ENCODE peak calls at places on chromosomes 6 and 20, in seven cellular contexts. D is RWPE2; K is cardiac fibroblast; X is CD8-positive, alpha-beta T cell; W is left ventricle myocardium inferior; G is kidney; L is lung. M is an unnamed sample.

GRCh38 chr6:126035764-126036163 is 49.4 kb downstream of the TRMT11 start:
- DNase-seq in D (no peak), K (no peak), X (no peak), W (no peak), G (no peak), L (no peak), M (no peak)

GRCh38 chr6:71134929-71135642 is 153.5 kb upstream of the OGFRL1 start:
- DNase-seq in D (no peak), K (no peak), X (no peak), W (no peak), G (no peak), L (no peak), M (no peak)

GRCh38 chr20:8454137-8454712 is 322.2 kb downstream of the PLCB1 start:
- DNase-seq in D (no peak), K (peak; percentile 98), X (no peak), W (no peak), G (no peak), L (no peak), M (no peak)

GRCh38 chr6:144762450-144762849 is 477.3 kb downstream of the UTRN start:
- DNase-seq in D (no peak), K (no peak), X (no peak), W (no peak), G (no peak), L (no peak), M (no peak)

GRCh38 chr20:44747166-44748004 is 1.7 kb downstream of the KCNK15 start:
- DNase-seq in D (peak; percentile 97), K (peak; percentile 82), X (peak; percentile 33), W (peak; percentile 67), G (peak; percentile 91), L (peak; percentile 90), M (peak; percentile 91)

GRCh38 chr6:110652520-110652919 is 162.7 kb downstream of the CDK19 start:
- DNase-seq in D (no peak), K (peak; percentile 22), X (no peak), W (no peak), G (no peak), L (no peak), M (no peak)

GRCh38 chr6:26122793-26123674 is 35.8 kb downstream of the HFE start:
- DNase-seq in D (peak; percentile 97), K (peak; percentile 99), X (peak; percentile 83), W (peak; percentile 92), G (peak; percentile 96), L (peak; percentile 97), M (peak; percentile 91)

GRCh38 chr6:109292420-109292819 is 89.8 kb downstream of the CD164 start:
- DNase-seq in D (no peak), K (no peak), X (no peak), W (no peak), G (no peak), L (no peak), M (no peak)

GRCh38 chr6:44161997-44162338 is 3.3 kb downstream of the CAPN11 start:
- DNase-seq in D (no peak), K (peak; percentile 77), X (no peak), W (no peak), G (no peak), L (no peak), M (no peak)

GRCh38 chr6:56852249-56852606 is 102.7 kb upstream of the BEND6 start:
- DNase-seq in D (no peak), K (no peak), X (no peak), W (no peak), G (no peak), L (no peak), M (no peak)

GRCh38 chr6:159254186-159254585 is 85.0 kb downstream of the FNDC1 start:
- DNase-seq in D (no peak), K (no peak), X (no peak), W (no peak), G (no peak), L (no peak), M (no peak)

GRCh38 chr20:31560900-31561598 is 44.0 kb upstream of the ID1 start:
- DNase-seq in D (peak; percentile 96), K (peak; percentile 98), X (no peak), W (no peak), G (no peak), L (no peak), M (no peak)

GRCh38 chr6:145809785-145810184 is 4.8 kb downstream of the FBXO30 start:
- DNase-seq in D (no peak), K (peak; percentile 62), X (no peak), W (no peak), G (no peak), L (no peak), M (no peak)

GRCh38 chr6:162058281-162058875 is 669.2 kb downstream of the PRKN start:
- DNase-seq in D (no peak), K (no peak), X (no peak), W (peak; percentile 49), G (peak; percentile 69), L (no peak), M (no peak)

GRCh38 chr6:125747589-125748533 is 1.6 kb upstream of the HEY2 start:
- DNase-seq in D (no peak), K (peak; percentile 25), X (peak; percentile 3), W (peak; percentile 51), G (peak; percentile 82), L (no peak), M (peak; percentile 87)

GRCh38 chr6:124441430-124441829 is 520.8 kb upstream of the RNF217 start:
- DNase-seq in D (no peak), K (no peak), X (no peak), W (no peak), G (no peak), L (no peak), M (no peak)

GRCh38 chr6:52574709-52575489 is 2.0 kb downstream of the TRAM2 start:
- DNase-seq in D (no peak), K (peak; percentile 63), X (peak; percentile 47), W (no peak), G (peak; percentile 80), L (peak; percentile 57), M (no peak)

GRCh38 chr20:43789593-43789992 is 62.8 kb upstream of the GTSF1L start:
- DNase-seq in D (no peak), K (peak; percentile 47), X (no peak), W (no peak), G (no peak), L (no peak), M (no peak)

GRCh38 chr20:53168491-53168890 is 196.3 kb downstream of the TSHZ2 start:
- DNase-seq in D (no peak), K (no peak), X (no peak), W (no peak), G (no peak), L (no peak), M (no peak)

DNA sequence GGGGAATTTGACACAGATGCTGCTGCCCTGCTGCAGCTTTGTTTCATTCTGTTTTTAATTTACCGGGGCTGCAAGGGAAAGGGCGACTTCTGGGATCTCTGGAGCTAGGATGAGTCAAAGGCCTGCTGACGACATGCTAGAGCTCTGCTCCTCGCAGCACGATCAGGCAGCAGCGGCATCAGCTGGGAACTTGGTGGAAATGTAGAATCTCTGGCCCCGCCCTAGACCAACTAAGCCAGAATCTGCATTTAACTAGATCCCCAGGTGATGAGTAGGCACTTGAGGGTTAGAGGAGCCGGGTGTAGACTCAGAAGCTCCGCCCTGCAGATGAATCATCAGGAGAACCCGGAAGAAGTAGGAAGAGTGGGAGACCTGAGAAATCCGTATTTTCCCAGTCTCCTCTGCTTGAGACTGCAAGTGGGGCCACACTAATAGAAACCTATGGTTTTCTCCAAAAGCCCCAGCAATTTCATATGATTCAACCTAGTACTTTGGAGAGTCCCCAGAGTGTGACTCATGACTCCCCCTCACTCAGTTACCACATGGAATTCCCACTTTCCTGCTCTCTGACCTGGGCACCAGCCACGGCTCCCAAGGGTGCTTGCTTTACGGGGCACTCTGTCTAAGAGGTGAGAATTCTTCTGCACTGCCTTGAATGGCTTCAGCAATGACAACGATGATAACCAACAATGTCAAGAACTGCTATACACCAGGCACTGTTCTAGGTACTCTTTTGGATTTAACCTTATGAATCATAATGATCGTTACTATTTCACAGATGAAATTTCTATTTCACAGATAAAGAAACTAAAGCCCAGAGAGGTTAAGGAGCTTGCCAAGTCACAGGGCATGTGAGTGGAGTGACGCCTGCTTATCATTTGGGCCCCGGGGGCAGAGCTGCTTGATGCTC is 18.1 kb downstream of the TUBB2B start:
- DNase-seq in D (peak; percentile 95), K (peak; percentile 98), X (no peak), W (peak; percentile 22), G (peak; percentile 72), L (peak; percentile 72), M (peak; percentile 86)
- TF ChIP-seq CTCF in D (peak; percentile 55), K (peak; percentile 22), X (no peak), W (no peak), G (no peak), L (no peak), M (peak; percentile 41)

GRCh38 chr6:15274696-15275387 is 29.0 kb downstream of the JARID2 start:
- DNase-seq in D (no peak), K (peak; percentile 42), X (no peak), W (no peak), G (no peak), L (no peak), M (no peak)
- TF ChIP-seq CTCF in D (no peak), K (peak; percentile 16), X (no peak), W (peak; percentile 41), G (no peak), L (no peak), M (peak; percentile 36)

DNA sequence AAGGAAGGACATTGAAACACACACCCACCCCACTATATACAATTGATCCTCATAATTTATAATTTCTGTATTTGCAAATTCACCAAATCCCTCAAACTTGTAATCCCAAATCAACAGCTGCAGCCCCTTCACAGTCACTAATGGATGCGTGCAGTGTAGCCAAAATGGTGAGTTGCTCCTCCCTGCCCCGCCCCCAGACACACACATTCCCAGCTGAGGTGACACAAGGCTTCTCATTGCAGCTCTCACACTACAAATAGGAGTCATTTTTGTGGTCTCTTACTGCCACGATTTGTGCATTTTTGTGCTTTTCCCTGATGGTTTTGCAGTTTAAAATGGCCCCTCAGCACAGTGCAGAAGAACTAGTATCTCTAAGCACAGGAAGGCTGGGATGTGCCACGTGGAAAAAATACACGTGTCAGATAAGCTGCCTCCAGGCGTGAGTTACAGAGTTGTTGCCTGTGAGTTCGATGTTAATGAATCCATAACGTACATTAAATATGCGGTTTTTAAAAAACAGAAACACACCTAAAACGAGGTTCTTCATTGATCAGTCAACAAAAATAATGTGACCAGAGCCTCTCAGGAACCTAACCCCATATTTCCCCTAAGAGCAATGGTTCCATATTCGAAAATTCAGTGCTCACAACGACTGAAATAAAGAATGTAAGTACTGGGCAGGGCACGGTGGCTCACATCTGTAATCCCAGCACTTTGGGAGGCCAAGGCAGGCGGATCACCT is 8.2 kb downstream of the ATP9A start:
- DNase-seq in D (no peak), K (no peak), X (no peak), W (no peak), G (no peak), L (no peak), M (no peak)
- TF ChIP-seq CTCF in D (no peak), K (no peak), X (no peak), W (no peak), G (no peak), L (no peak), M (no peak)

DNA sequence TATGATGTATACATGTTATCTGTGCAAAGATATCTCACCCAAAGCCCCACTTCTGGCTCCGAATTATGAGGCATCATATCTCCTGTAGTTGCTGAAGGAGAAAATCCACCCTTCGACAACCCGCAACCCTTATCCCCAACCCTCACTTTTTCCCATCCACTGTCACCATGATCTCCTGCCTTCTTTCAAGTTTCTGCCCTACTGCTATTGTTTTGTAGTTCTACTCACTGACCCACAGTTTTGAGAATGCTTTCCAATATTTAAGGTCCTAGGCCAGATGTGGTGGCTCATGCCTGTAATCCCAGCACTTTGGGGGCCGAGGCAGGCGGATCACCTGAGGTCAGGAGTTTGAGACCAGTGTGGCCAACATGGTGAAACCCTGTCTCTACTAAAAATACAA is 22.2 kb downstream of the ADGRF1 start:
- DNase-seq in D (no peak), K (no peak), X (no peak), W (no peak), G (no peak), L (no peak), M (peak; percentile 17)
- TF ChIP-seq CTCF in D (no peak), K (no peak), X (no peak), W (no peak), G (no peak), L (no peak), M (no peak)

GRCh38 chr20:20052074-20052970 is at the start of the genes CFAP61 and CRNKL1:
- DNase-seq in D (peak; percentile 98), K (peak; percentile 98), X (peak; percentile 96), W (peak; percentile 95), G (peak; percentile 98), L (peak; percentile 98), M (peak; percentile 98)
- TF ChIP-seq CTCF in D (no peak), K (no peak), X (no peak), W (peak; percentile 22), G (peak; percentile 32), L (no peak), M (no peak)